ENCODE peak calls at places on chromosome 13, in seven cellular contexts. One of them, this sample, is unnamed.

GRCh38 chr13:98217597-98217996 is 40.5 kb upstream of the RNF113B start:
- DNase-seq in activated B cell treated with CpG ODN at 0.5 μM for 24 hours: no peak
- DNase-seq in mesenchymal stem cell: no peak
- DNase-seq in Ammon's horn: no peak
- DNase-seq in amniotic epithelial cell: no peak
- DNase-seq in hepatic stellate cell: no peak
- DNase-seq in activated gamma-delta T cell treated with Interleukin-2 at 50 U/mL for 16 hours: no peak
- DNase-seq in this sample: no peak

GRCh38 chr13:56015919-56016318 is 1124.8 kb upstream of the PRR20A start:
- DNase-seq in activated gamma-delta T cell treated with Interleukin-2 at 50 U/mL for 16 hours: no peak
- DNase-seq in hepatic stellate cell: no peak
- DNase-seq in activated B cell treated with CpG ODN at 0.5 μM for 24 hours: no peak
- DNase-seq in mesenchymal stem cell: no peak
- DNase-seq in Ammon's horn: peak; percentile 9
- DNase-seq in amniotic epithelial cell: no peak
- DNase-seq in this sample: no peak

GRCh38 chr13:73399347-73400216 is 340.8 kb downstream of the KLF5 start:
- DNase-seq in Ammon's horn: no peak
- DNase-seq in activated gamma-delta T cell treated with Interleukin-2 at 50 U/mL for 16 hours: no peak
- DNase-seq in hepatic stellate cell: no peak
- DNase-seq in mesenchymal stem cell: no peak
- DNase-seq in activated B cell treated with CpG ODN at 0.5 μM for 24 hours: no peak
- DNase-seq in amniotic epithelial cell: no peak
- DNase-seq in this sample: no peak

GRCh38 chr13:34459856-34460255 is 482.2 kb upstream of the NBEA start:
- DNase-seq in amniotic epithelial cell: no peak
- DNase-seq in activated B cell treated with CpG ODN at 0.5 μM for 24 hours: no peak
- DNase-seq in Ammon's horn: no peak
- DNase-seq in hepatic stellate cell: no peak
- DNase-seq in mesenchymal stem cell: no peak
- DNase-seq in activated gamma-delta T cell treated with Interleukin-2 at 50 U/mL for 16 hours: no peak
- DNase-seq in this sample: no peak

GRCh38 chr13:97255515-97255999 is 33.4 kb downstream of the MBNL2 start:
- DNase-seq in hepatic stellate cell: no peak
- DNase-seq in activated B cell treated with CpG ODN at 0.5 μM for 24 hours: no peak
- DNase-seq in activated gamma-delta T cell treated with Interleukin-2 at 50 U/mL for 16 hours: no peak
- DNase-seq in Ammon's horn: no peak
- DNase-seq in mesenchymal stem cell: peak; percentile 57
- DNase-seq in amniotic epithelial cell: peak; percentile 17
- DNase-seq in this sample: no peak

GRCh38 chr13:28489536-28489935 is 5.4 kb downstream of the FLT1 start:
- DNase-seq in Ammon's horn: no peak
- DNase-seq in amniotic epithelial cell: peak; percentile 69
- DNase-seq in activated gamma-delta T cell treated with Interleukin-2 at 50 U/mL for 16 hours: no peak
- DNase-seq in hepatic stellate cell: no peak
- DNase-seq in activated B cell treated with CpG ODN at 0.5 μM for 24 hours: no peak
- DNase-seq in mesenchymal stem cell: peak; percentile 81
- DNase-seq in this sample: no peak

GRCh38 chr13:50616101-50616500 is 227.4 kb downstream of the DLEU7 start:
- DNase-seq in activated B cell treated with CpG ODN at 0.5 μM for 24 hours: no peak
- DNase-seq in amniotic epithelial cell: peak; percentile 83
- DNase-seq in Ammon's horn: no peak
- DNase-seq in mesenchymal stem cell: peak; percentile 23
- DNase-seq in hepatic stellate cell: no peak
- DNase-seq in activated gamma-delta T cell treated with Interleukin-2 at 50 U/mL for 16 hours: no peak
- DNase-seq in this sample: no peak

GRCh38 chr13:84479656-84480055 is 597.4 kb upstream of the SLITRK1 start:
- DNase-seq in Ammon's horn: no peak
- DNase-seq in activated gamma-delta T cell treated with Interleukin-2 at 50 U/mL for 16 hours: no peak
- DNase-seq in activated B cell treated with CpG ODN at 0.5 μM for 24 hours: no peak
- DNase-seq in hepatic stellate cell: no peak
- DNase-seq in mesenchymal stem cell: no peak
- DNase-seq in amniotic epithelial cell: no peak
- DNase-seq in this sample: no peak

GRCh38 chr13:96779691-96780090 is 214.6 kb downstream of the OXGR1 start:
- DNase-seq in amniotic epithelial cell: no peak
- DNase-seq in hepatic stellate cell: no peak
- DNase-seq in mesenchymal stem cell: no peak
- DNase-seq in activated gamma-delta T cell treated with Interleukin-2 at 50 U/mL for 16 hours: no peak
- DNase-seq in activated B cell treated with CpG ODN at 0.5 μM for 24 hours: no peak
- DNase-seq in Ammon's horn: no peak
- DNase-seq in this sample: no peak

GRCh38 chr13:113546571-113547247 is 37.8 kb upstream of the TFDP1 start:
- DNase-seq in hepatic stellate cell: no peak
- DNase-seq in amniotic epithelial cell: peak; percentile 19
- DNase-seq in activated gamma-delta T cell treated with Interleukin-2 at 50 U/mL for 16 hours: no peak
- DNase-seq in Ammon's horn: no peak
- DNase-seq in activated B cell treated with CpG ODN at 0.5 μM for 24 hours: no peak
- DNase-seq in mesenchymal stem cell: no peak
- DNase-seq in this sample: peak; percentile 67

GRCh38 chr13:83709751-83710515 is 172.3 kb downstream of the SLITRK1 start:
- DNase-seq in mesenchymal stem cell: no peak
- DNase-seq in activated B cell treated with CpG ODN at 0.5 μM for 24 hours: no peak
- DNase-seq in Ammon's horn: no peak
- DNase-seq in activated gamma-delta T cell treated with Interleukin-2 at 50 U/mL for 16 hours: no peak
- DNase-seq in amniotic epithelial cell: no peak
- DNase-seq in hepatic stellate cell: no peak
- DNase-seq in this sample: no peak

This sample was measured in G401.